ENCODE peak calls at places on chromosomes 2 and 18, in nine cellular contexts. Q, S, A, T, R, D, K, P and G are unnamed samples.

GRCh38 chr2:100107911-100108647 is 34.3 kb downstream of the AFF3 start:
- DNase-seq in D (no peak), S (no peak), K (no peak), R (no peak), T (no peak), P (no peak), Q (peak), A (no peak), G (no peak)

GRCh38 chr18:3454365-3455089 is 4.6 kb downstream of the TGIF1 start:
- DNase-seq in P (peak), D (peak), R (peak), A (peak), S (peak), Q (peak), T (peak), K (peak), G (peak)

GRCh38 chr2:225999692-226000091 is 600.2 kb downstream of the NYAP2 start:
- DNase-seq in S (no peak), P (no peak), Q (no peak), D (no peak), R (no peak), A (peak), K (no peak), T (no peak), G (no peak)

GRCh38 chr18:55570966-55571365 is 17.0 kb downstream of the TCF4 start:
- DNase-seq in A (no peak), P (no peak), R (no peak), T (no peak), Q (no peak), K (no peak), S (no peak), D (no peak), G (no peak)

GRCh38 chr2:68812256-68812655 is 58.9 kb downstream of the BMP10 start:
- DNase-seq in P (no peak), T (no peak), D (no peak), K (no peak), A (no peak), S (no peak), Q (no peak), R (no peak), G (no peak)

GRCh38 chr2:44668336-44668735 is 273.2 kb upstream of the SIX3 start:
- DNase-seq in T (peak), P (no peak), S (no peak), A (no peak), K (no peak), D (peak), R (peak), Q (no peak), G (no peak)

GRCh38 chr2:222756951-222757645 is 85.6 kb downstream of the MOGAT1 start:
- DNase-seq in Q (no peak), R (peak), A (peak), D (no peak), T (peak), S (peak), P (peak), K (peak), G (no peak)

GRCh38 chr2:84889332-84889731 is 8.4 kb upstream of the TRABD2A start:
- DNase-seq in A (no peak), K (no peak), P (no peak), D (no peak), R (no peak), Q (no peak), T (no peak), S (no peak), G (no peak)

GRCh38 chr2:225010804-225011203 is 31.5 kb downstream of the DOCK10 start:
- DNase-seq in K (no peak), T (no peak), S (peak), A (peak), R (peak), P (no peak), Q (no peak), D (no peak), G (no peak)

GRCh38 chr2:98463988-98464771 is 19.5 kb downstream of the INPP4A start:
- DNase-seq in K (no peak), S (no peak), T (peak), A (no peak), P (no peak), D (no peak), R (no peak), Q (no peak), G (no peak)

DNA sequence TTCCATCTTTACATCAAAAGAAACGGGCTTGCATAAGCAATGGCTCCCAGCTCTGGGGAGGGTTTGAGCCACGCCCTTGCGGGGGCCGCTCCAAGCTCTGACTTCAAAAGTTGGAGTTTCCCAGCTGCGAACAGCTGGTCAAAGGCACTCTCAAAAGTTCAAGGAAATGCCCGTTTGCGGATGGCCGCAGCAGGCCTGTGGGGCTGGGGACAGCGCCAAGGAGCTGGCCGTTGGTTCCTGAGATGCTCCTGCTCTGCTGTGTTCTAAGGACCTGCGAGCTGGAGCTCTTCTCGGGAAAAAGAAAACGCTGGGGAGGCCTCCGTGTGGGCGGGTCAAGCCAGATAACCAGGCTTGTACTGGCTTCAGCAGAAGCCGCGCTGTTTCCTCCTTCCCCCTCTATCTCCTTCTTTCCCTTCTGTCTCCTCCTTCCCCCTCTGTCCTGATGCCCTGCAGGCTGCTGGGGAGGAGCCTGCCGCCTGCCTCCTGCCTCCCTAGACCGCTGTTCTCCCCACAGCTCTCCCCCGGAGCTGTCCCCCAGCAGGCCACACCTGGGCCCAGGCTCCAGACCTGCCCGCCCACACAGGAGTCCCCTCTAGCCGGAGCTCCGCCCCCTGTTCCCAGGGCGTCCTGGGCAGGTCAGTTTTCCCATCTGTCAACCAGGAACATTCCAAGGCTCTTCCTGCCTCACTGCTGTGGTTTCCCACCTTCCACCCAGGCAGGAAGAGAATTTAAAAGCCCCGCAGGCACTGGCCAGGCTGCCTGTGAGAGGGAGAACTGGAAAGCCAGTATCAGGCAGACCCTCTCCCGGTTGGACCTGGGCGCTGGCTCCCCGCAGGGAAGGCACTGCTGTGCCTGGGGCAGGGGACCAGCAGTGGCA is 14.1 kb downstream of the KLF11 start:
- DNase-seq in Q (peak), K (peak), P (peak), A (peak), R (no peak), T (peak), D (peak), S (peak), G (peak)
- H3K4me2 ChIP-seq in Q (no peak), K (peak), P (peak), A (peak), R (no peak), T (peak), D (peak), S (peak), G (peak)

DNA sequence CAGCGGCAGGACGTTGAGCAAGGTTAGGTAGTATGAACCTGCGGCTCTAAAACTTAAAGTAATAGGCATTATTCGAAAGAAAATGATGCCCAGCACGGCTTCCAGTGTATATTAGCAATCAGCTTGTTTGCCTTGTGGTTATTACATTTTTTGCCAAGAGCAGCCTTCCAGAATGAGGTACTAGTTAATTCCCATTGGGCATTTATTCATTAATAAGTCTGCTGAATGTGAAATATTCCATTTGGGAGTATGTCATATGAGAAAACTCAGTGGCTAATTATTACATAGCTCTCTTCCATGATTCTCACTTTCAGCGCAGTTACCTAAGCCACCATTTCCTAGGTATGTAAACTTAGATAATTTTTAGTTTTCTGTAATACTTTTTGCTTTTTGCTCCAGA is 12.9 kb downstream of the CRIM1 start:
- DNase-seq in S (no peak), T (no peak), R (no peak), Q (no peak), K (no peak), A (no peak), D (no peak), P (no peak), G (no peak)
- H3K27ac ChIP-seq in S (peak), T (peak), R (peak), Q (peak), K (peak), A (peak), D (no peak), P (peak), G (peak)

GRCh38 chr18:44915661-44916060 is 235.0 kb downstream of the SETBP1 start:
- DNase-seq in R (no peak), D (no peak), K (no peak), S (peak), A (no peak), T (no peak), P (no peak), Q (no peak), G (no peak)

GRCh38 chr18:44915213-44915612 is 234.5 kb downstream of the SETBP1 start:
- DNase-seq in K (no peak), A (no peak), S (peak), D (no peak), T (no peak), P (no peak), Q (no peak), R (no peak), G (no peak)

GRCh38 chr18:44911773-44912172 is 231.1 kb downstream of the SETBP1 start:
- DNase-seq in R (no peak), Q (no peak), T (no peak), S (no peak), P (no peak), D (no peak), A (no peak), K (no peak), G (no peak)

GRCh38 chr18:44912740-44913478 is 232.2 kb downstream of the SETBP1 start:
- DNase-seq in R (no peak), A (no peak), S (no peak), T (no peak), K (no peak), Q (no peak), D (no peak), P (no peak), G (no peak)

DNA sequence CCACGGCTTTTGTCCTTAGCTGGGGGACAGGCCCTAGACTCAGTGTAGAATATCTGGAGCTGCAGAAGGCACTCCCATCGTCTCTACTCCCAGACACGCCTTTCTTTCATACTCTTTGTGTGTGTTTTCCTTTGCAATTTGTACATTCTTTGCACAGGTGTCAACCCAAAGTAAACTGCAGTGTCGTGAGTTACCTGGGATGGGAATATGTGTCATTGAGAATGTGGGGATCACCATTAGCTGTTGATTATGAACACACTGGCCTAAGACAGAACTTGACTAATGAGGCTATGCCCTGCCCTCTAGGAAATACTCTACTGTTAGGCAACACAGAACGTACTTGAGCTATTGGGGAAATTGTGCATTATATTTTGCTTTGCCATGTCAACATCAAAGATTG is 233.3 kb downstream of the SETBP1 start:
- DNase-seq in A (no peak), Q (no peak), T (no peak), K (no peak), S (no peak), P (no peak), D (no peak), R (no peak), G (no peak)
- H3K4me2 ChIP-seq in A (no peak), Q (no peak), T (no peak), K (no peak), S (no peak), P (no peak), D (no peak), R (no peak), G (no peak)

GRCh38 chr2:20378341-20378740 is 27.7 kb upstream of the PUM2 start:
- DNase-seq in R (no peak), Q (no peak), D (no peak), A (no peak), S (no peak), T (no peak), P (no peak), K (no peak), G (no peak)
- H3K27ac ChIP-seq in R (no peak), Q (no peak), D (no peak), A (no peak), S (no peak), T (no peak), P (no peak), K (no peak), G (no peak)

DNA sequence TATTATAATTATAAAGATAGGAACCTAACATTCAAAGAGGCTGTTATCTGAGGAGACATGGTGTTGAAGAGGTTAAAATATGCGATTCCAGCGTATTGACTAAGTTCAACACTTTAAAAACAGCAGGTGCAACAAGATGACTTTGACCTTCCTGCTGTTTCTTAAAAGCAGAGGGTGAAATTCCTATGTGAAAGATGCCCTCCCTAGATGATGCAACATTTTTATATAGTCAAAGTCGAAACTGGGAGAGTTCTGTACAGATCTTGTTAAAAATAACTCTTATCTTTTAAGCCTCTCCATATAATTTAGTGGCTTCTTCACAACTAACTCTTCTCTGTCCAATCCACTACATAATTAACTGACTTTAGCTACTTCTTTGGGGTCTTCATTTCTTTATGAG is 4.4 kb upstream of the ACKR3 start:
- DNase-seq in S (no peak), D (no peak), A (no peak), P (no peak), K (no peak), Q (no peak), R (no peak), T (no peak), G (no peak)
- H3K4me2 ChIP-seq in S (no peak), D (no peak), A (no peak), P (no peak), K (no peak), Q (no peak), R (no peak), T (no peak), G (no peak)

DNA sequence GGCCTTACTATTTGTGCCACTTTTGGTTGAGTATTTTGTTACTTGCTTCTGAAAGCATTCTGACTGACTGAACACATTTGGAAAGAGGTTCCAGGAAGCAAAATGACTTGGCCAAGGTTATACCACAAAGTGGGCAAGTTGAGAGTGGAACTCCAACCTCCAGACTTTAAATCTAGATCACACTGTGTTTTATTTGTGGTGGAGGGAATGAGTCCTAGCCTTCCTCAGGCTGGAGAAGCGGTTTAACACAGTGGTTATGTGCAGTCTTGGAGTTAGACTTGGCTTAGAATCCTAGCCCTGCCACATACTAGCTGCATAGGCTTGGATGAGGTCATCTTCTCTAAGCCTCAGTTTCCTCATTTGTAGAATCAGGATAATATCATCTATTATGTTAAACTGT is 33.4 kb downstream of the PLEKHM3 start:
- DNase-seq in A (no peak), Q (no peak), T (no peak), R (no peak), P (no peak), K (no peak), D (no peak), S (no peak), G (no peak)
- H3K27ac ChIP-seq in A (no peak), Q (no peak), T (no peak), R (no peak), P (no peak), K (no peak), D (no peak), S (no peak), G (no peak)

GRCh38 chr2:17539993-17540812 is at the start of gene VSNL1:
- DNase-seq in Q (peak), P (peak), K (peak), A (peak), T (peak), S (peak), R (peak), D (peak), G (peak)
- H3K4me2 ChIP-seq in Q (peak), P (peak), K (peak), A (peak), T (peak), S (peak), R (peak), D (peak), G (peak)

GRCh38 chr2:5540856-5541255 is 151.3 kb upstream of the SOX11 start:
- DNase-seq in T (no peak), S (no peak), R (no peak), P (no peak), K (no peak), Q (peak), A (no peak), D (no peak), G (no peak)

GRCh38 chr2:5539281-5540211 is 152.6 kb upstream of the SOX11 start:
- DNase-seq in D (no peak), R (no peak), S (no peak), Q (no peak), A (no peak), T (peak), P (peak), K (no peak), G (peak)

GRCh38 chr2:5537180-5537579 is 155.0 kb upstream of the SOX11 start:
- DNase-seq in K (no peak), R (no peak), P (no peak), D (no peak), A (no peak), T (no peak), S (no peak), Q (no peak), G (no peak)

GRCh38 chr2:5535301-5535700 is 156.9 kb upstream of the SOX11 start:
- DNase-seq in R (no peak), D (no peak), Q (peak), P (no peak), T (no peak), A (no peak), K (no peak), S (no peak), G (no peak)

DNA sequence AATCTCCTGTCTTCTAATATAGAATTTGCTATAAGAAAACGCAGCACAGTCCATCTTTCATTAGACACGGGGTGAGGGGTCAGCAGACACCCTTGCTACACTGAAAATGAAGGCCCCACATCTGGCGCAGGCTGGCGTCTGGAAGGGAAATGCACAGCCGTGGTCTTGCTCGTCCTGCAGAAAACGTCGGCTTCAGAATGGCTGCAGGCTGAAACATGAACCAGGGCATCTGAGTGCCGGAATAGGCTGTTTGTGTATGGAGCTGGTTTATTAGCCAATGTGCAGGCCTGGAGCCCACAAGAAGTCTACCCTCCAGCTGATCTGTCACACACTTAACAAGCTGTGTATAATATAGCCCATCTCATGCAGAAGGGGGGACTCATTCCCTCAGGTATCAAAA is 153.5 kb upstream of the SOX11 start:
- DNase-seq in R (no peak), A (no peak), K (no peak), P (peak), S (no peak), Q (peak), T (no peak), D (no peak), G (no peak)
- H3K27ac ChIP-seq in R (no peak), A (no peak), K (no peak), P (peak), S (no peak), Q (peak), T (no peak), D (no peak), G (no peak)